ENCODE peak calls at places on chromosomes 7 and 10, in four cellular contexts. E, G, U and S are unnamed samples.

GRCh38 chr7:13778967-13779366 is 210.5 kb downstream of the ETV1 start:
- DNase-seq in E (peak), G (no peak), U (no peak), S (no peak)

GRCh38 chr7:43296306-43296705 is 183.9 kb downstream of the HECW1 start:
- DNase-seq in E (peak), G (peak), U (peak), S (no peak)

GRCh38 chr10:122126763-122127659 is 138.0 kb downstream of the TACC2 start:
- DNase-seq in E (peak), G (no peak), U (peak), S (no peak)

GRCh38 chr10:13614530-13615332 is 28.0 kb downstream of the PRPF18 start:
- DNase-seq in E (peak), G (no peak), U (peak), S (no peak)

GRCh38 chr7:134546903-134547737 is 1.8 kb upstream of the AKR1B15 start:
- DNase-seq in E (peak), G (peak), U (peak), S (peak)

GRCh38 chr10:61781969-61782403 is 119.3 kb downstream of the CABCOCO1 start:
- DNase-seq in E (peak), G (peak), U (no peak), S (no peak)

GRCh38 chr10:22648547-22648961 is 65.8 kb downstream of the PIP4K2A start:
- DNase-seq in E (peak), G (no peak), U (no peak), S (peak)

GRCh38 chr7:36670585-36671431 is 53.5 kb downstream of the AOAH start:
- DNase-seq in E (peak), G (peak), U (peak), S (peak)

GRCh38 chr7:45589061-45589460 is 14.9 kb downstream of the ADCY1 start:
- DNase-seq in E (no peak), G (no peak), U (no peak), S (no peak)

GRCh38 chr7:106583133-106583532 is 77.8 kb downstream of the CCDC71L start:
- DNase-seq in E (peak), G (no peak), U (no peak), S (no peak)

GRCh38 chr7:28432105-28432504 is 19.8 kb downstream of the CREB5 start:
- DNase-seq in E (no peak), G (no peak), U (no peak), S (no peak)

GRCh38 chr10:63197304-63198092 is 64.4 kb downstream of the NRBF2 start:
- DNase-seq in E (peak), G (no peak), U (no peak), S (no peak)

GRCh38 chr10:47277352-47278151 is 22.4 kb upstream of the GDF10 start:
- DNase-seq in E (no peak), G (no peak), U (no peak), S (no peak)

GRCh38 chr7:159088016-159088865 is 56.4 kb downstream of the VIPR2 start:
- DNase-seq in E (no peak), G (no peak), U (no peak), S (no peak)

GRCh38 chr7:48084727-48085432 is 4.2 kb upstream of the UPP1 start:
- DNase-seq in E (peak), G (peak), U (peak), S (peak)

GRCh38 chr7:149414745-149415390 is 46.0 kb downstream of the ZNF777 start:
- DNase-seq in E (peak), G (no peak), U (peak), S (no peak)

GRCh38 chr10:12659706-12660105 is 310.4 kb downstream of the CAMK1D start:
- DNase-seq in E (no peak), G (peak), U (no peak), S (no peak)

GRCh38 chr7:32890553-32891045 is 961 bp downstream of the KBTBD2 start:
- DNase-seq in E (peak), G (peak), U (peak), S (peak)

GRCh38 chr10:74936577-74937445 is 110.4 kb downstream of the KAT6B start:
- DNase-seq in E (peak), G (no peak), U (no peak), S (no peak)

GRCh38 chr7:78585958-78586357 is 787.4 kb downstream of the PHTF2 start:
- DNase-seq in E (no peak), G (no peak), U (no peak), S (no peak)

DNA sequence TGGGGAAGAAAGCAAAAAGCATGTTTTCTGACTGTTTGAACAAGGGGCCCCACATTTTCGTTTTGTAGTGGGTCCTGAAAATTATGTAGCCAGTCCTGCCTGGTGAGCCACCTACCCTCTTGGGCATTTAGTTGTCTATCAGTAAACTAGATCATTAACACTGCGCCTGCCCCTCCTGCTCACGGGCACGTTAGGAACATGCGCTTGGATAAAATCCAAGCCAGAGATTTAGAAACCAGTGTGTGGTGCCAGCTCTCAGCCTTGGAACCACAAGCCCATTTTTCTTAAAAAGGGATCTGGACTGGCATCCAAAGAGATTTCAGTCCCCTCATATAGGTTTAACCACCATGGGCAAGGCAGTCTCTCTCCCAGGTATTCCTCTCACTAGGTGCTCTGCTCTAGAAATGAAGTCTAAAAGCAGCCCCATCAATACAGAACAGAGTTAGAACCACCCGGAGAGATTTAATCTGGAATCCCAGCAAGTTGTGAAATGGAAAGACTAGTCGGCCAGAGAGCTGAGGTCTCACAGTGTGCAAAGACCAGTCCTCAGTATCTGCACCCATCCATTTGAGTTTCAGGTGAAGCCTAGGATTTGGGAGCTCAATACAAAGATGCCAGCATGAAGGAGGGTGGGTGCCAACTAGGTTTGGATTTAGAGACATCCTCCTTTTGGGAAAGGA is 123.9 kb upstream of the TCF7L2 start:
- DNase-seq in E (no peak), G (no peak), U (no peak), S (no peak)
- TF ChIP-seq ELK1 in E (no peak), G (no peak), U (no peak), S (no peak)

GRCh38 chr10:79451046-79451699 is 5.7 kb upstream of the ZCCHC24 start:
- DNase-seq in E (no peak), G (no peak), U (no peak), S (no peak)

GRCh38 chr10:79448732-79449049 is 3.3 kb upstream of the ZCCHC24 start:
- DNase-seq in E (no peak), G (no peak), U (no peak), S (no peak)

GRCh38 chr10:79447911-79448731 is 2.7 kb upstream of the ZCCHC24 start:
- DNase-seq in E (no peak), G (no peak), U (no peak), S (no peak)

GRCh38 chr10:79452174-79452611 is 6.8 kb upstream of the ZCCHC24 start:
- DNase-seq in E (peak), G (peak), U (no peak), S (no peak)

GRCh38 chr10:79449181-79450146 is 4.0 kb upstream of the ZCCHC24 start:
- DNase-seq in E (no peak), G (peak), U (peak), S (no peak)
- TF ChIP-seq ELK1 in E (no peak), G (no peak), U (no peak), S (no peak)

GRCh38 chr7:1125603-1125969 is 34.4 kb downstream of the ZFAND2A start:
- DNase-seq in E (no peak), G (no peak), U (no peak), S (no peak)

GRCh38 chr7:1127001-1127400 is 33.0 kb downstream of the ZFAND2A start:
- DNase-seq in E (no peak), G (no peak), U (no peak), S (no peak)

GRCh38 chr7:1124164-1124563 is 35.8 kb downstream of the ZFAND2A start:
- DNase-seq in E (no peak), G (no peak), U (no peak), S (no peak)

GRCh38 chr7:1123721-1124120 is 35.8 kb downstream of the GPER1 start:
- DNase-seq in E (peak), G (no peak), U (peak), S (no peak)

GRCh38 chr7:1124816-1125602 is 35.0 kb downstream of the ZFAND2A start:
- DNase-seq in E (no peak), G (no peak), U (no peak), S (no peak)
- TF ChIP-seq ELK1 in E (no peak), G (no peak), U (no peak), S (no peak)

GRCh38 chr10:129035052-129035805 is 431.8 kb upstream of the MGMT start:
- DNase-seq in E (no peak), G (no peak), U (no peak), S (no peak)
- TF ChIP-seq ELK1 in E (no peak), G (no peak), U (no peak), S (no peak)

GRCh38 chr7:116526897-116527296 is 2.1 kb downstream of the CAV1 start:
- DNase-seq in E (no peak), G (no peak), U (no peak), S (no peak)

GRCh38 chr7:116525913-116526857 is 1.3 kb downstream of the CAV1 start:
- DNase-seq in E (peak), G (peak), U (peak), S (no peak)

GRCh38 chr7:116525298-116525912 is 569 bp downstream of the CAV1 start:
- DNase-seq in E (no peak), G (peak), U (peak), S (no peak)

GRCh38 chr7:116524221-116524608 is 621 bp upstream of the CAV1 start:
- DNase-seq in E (no peak), G (no peak), U (no peak), S (no peak)

DNA sequence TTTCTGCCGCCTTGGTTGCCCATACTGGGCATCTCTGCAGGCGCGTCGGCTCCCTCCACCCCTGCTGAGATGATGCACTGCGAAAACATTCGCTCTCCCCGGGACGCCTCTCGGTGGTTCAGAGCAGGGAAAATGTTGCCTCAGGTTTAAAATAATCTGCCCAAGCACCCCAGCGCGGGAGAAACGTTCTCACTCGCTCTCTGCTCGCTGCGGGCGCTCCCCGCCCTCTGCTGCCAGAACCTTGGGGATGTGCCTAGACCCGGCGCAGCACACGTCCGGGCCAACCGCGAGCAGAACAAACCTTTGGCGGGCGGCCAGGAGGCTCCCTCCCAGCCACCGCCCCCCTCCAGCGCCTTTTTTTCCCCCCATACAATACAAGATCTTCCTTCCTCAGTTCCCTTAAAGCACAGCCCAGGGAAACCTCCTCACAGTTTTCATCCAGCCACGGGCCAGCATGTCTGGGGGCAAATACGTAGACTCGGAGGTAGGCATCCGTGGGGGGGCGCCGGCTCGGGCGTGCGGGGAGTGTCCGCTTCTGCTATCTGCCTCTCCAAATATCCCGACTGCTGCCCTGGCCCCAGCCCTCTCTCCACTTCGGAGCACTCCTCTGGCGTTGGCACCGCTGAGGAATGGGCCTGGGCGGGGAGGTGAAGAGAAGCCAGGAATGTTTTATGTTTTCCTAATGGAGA is at the start of gene CAV1:
- DNase-seq in E (peak), G (peak), U (peak), S (no peak)
- TF ChIP-seq ELK1 in E (no peak), G (no peak), U (no peak), S (no peak)

GRCh38 chr7:17709127-17709526 is 231.2 kb downstream of the SNX13 start:
- DNase-seq in E (no peak), G (no peak), U (no peak), S (no peak)
- TF ChIP-seq ELK1 in E (no peak), G (no peak), U (no peak), S (no peak)